ENCODE peak calls at places on chromosomes 16 and 17, in five cellular contexts. One of them, this sample, is unnamed.

GRCh38 chr17:10156579-10157488 is 41.6 kb downstream of the GAS7 start:
- DNase-seq in activated CD4-positive, CD25-positive, alpha-beta regulatory T cell treated with anti-CD3 and anti-CD28 coated beads, Interleukin-2, amount 50 U/mL, for 16 hours: no peak
- DNase-seq in NCI-H1436 treated with DMSO at 0.1 percent for 48 hours: no peak
- DNase-seq in effector memory CD4-positive, alpha-beta T cell: no peak
- DNase-seq in GM13977: peak
- DNase-seq in this sample: peak

GRCh38 chr16:27498426-27498825 is 51.3 kb downstream of the GTF3C1 start:
- DNase-seq in activated CD4-positive, CD25-positive, alpha-beta regulatory T cell treated with anti-CD3 and anti-CD28 coated beads, Interleukin-2, amount 50 U/mL, for 16 hours: no peak
- DNase-seq in NCI-H1436 treated with DMSO at 0.1 percent for 48 hours: no peak
- DNase-seq in GM13977: no peak
- DNase-seq in effector memory CD4-positive, alpha-beta T cell: no peak
- DNase-seq in this sample: no peak

GRCh38 chr17:29063992-29064391 is 21.1 kb downstream of the PIPOX start:
- DNase-seq in effector memory CD4-positive, alpha-beta T cell: no peak
- DNase-seq in activated CD4-positive, CD25-positive, alpha-beta regulatory T cell treated with anti-CD3 and anti-CD28 coated beads, Interleukin-2, amount 50 U/mL, for 16 hours: no peak
- DNase-seq in NCI-H1436 treated with DMSO at 0.1 percent for 48 hours: no peak
- DNase-seq in GM13977: no peak
- DNase-seq in this sample: no peak

GRCh38 chr17:17385502-17385901 is 82.3 kb downstream of the NT5M start:
- DNase-seq in GM13977: no peak
- DNase-seq in effector memory CD4-positive, alpha-beta T cell: no peak
- DNase-seq in NCI-H1436 treated with DMSO at 0.1 percent for 48 hours: no peak
- DNase-seq in activated CD4-positive, CD25-positive, alpha-beta regulatory T cell treated with anti-CD3 and anti-CD28 coated beads, Interleukin-2, amount 50 U/mL, for 16 hours: no peak
- DNase-seq in this sample: no peak

GRCh38 chr16:70788668-70789161 is 12.2 kb downstream of the VAC14 start:
- DNase-seq in effector memory CD4-positive, alpha-beta T cell: no peak
- DNase-seq in GM13977: no peak
- DNase-seq in activated CD4-positive, CD25-positive, alpha-beta regulatory T cell treated with anti-CD3 and anti-CD28 coated beads, Interleukin-2, amount 50 U/mL, for 16 hours: no peak
- DNase-seq in NCI-H1436 treated with DMSO at 0.1 percent for 48 hours: no peak
- DNase-seq in this sample: no peak

GRCh38 chr17:74959826-74960738 is 12.5 kb downstream of the HID1 start:
- DNase-seq in NCI-H1436 treated with DMSO at 0.1 percent for 48 hours: no peak
- DNase-seq in activated CD4-positive, CD25-positive, alpha-beta regulatory T cell treated with anti-CD3 and anti-CD28 coated beads, Interleukin-2, amount 50 U/mL, for 16 hours: no peak
- DNase-seq in GM13977: no peak
- DNase-seq in effector memory CD4-positive, alpha-beta T cell: no peak
- DNase-seq in this sample: no peak

GRCh38 chr17:81261096-81261495 is 22.0 kb downstream of the NDUFAF8 start:
- DNase-seq in GM13977: no peak
- DNase-seq in NCI-H1436 treated with DMSO at 0.1 percent for 48 hours: no peak
- DNase-seq in effector memory CD4-positive, alpha-beta T cell: no peak
- DNase-seq in activated CD4-positive, CD25-positive, alpha-beta regulatory T cell treated with anti-CD3 and anti-CD28 coated beads, Interleukin-2, amount 50 U/mL, for 16 hours: no peak
- DNase-seq in this sample: no peak

GRCh38 chr17:62625870-62626200 is 1.6 kb upstream of the MRC2 start:
- DNase-seq in effector memory CD4-positive, alpha-beta T cell: no peak
- DNase-seq in GM13977: no peak
- DNase-seq in NCI-H1436 treated with DMSO at 0.1 percent for 48 hours: no peak
- DNase-seq in activated CD4-positive, CD25-positive, alpha-beta regulatory T cell treated with anti-CD3 and anti-CD28 coated beads, Interleukin-2, amount 50 U/mL, for 16 hours: no peak
- DNase-seq in this sample: no peak

GRCh38 chr17:41910701-41911391 is 7.9 kb downstream of the ACLY start:
- DNase-seq in effector memory CD4-positive, alpha-beta T cell: no peak
- DNase-seq in GM13977: no peak
- DNase-seq in activated CD4-positive, CD25-positive, alpha-beta regulatory T cell treated with anti-CD3 and anti-CD28 coated beads, Interleukin-2, amount 50 U/mL, for 16 hours: no peak
- DNase-seq in NCI-H1436 treated with DMSO at 0.1 percent for 48 hours: no peak
- DNase-seq in this sample: no peak

GRCh38 chr17:45248132-45248936 is 13.6 kb downstream of the SPATA32 start:
- DNase-seq in effector memory CD4-positive, alpha-beta T cell: peak
- DNase-seq in activated CD4-positive, CD25-positive, alpha-beta regulatory T cell treated with anti-CD3 and anti-CD28 coated beads, Interleukin-2, amount 50 U/mL, for 16 hours: peak
- DNase-seq in GM13977: peak
- DNase-seq in NCI-H1436 treated with DMSO at 0.1 percent for 48 hours: peak
- DNase-seq in this sample: no peak

This sample was measured in GM12864.